ENCODE peak calls at places on chromosomes 2 and 18, in five cellular contexts. O is HepG2; G is thoracic aorta; S is stimulated activated CD8-positive, alpha-beta memory T cell treated with anti-CD3 and anti-CD28 coated beads, Interleukin-7, amount 100 ng/mL, for 24 hours; E is right cardiac atrium. R is an unnamed sample.

GRCh38 chr2:216283038-216283900 is 89.0 kb downstream of the MARCHF4 start:
- DNase-seq in O (peak), G (no peak), S (no peak), E (no peak), R (peak)

GRCh38 chr2:54575379-54575888 is 119.3 kb downstream of the SPTBN1 start:
- DNase-seq in O (no peak), G (no peak), S (no peak), E (no peak), R (no peak)

GRCh38 chr2:115200016-115200415 is 757.6 kb downstream of the DPP10 start:
- DNase-seq in O (no peak), G (no peak), S (no peak), E (no peak), R (no peak)

GRCh38 chr2:221791840-221792239 is 219.7 kb upstream of the EPHA4 start:
- DNase-seq in O (no peak), G (no peak), S (no peak), E (no peak), R (no peak)

GRCh38 chr2:160687629-160688028 is 194.0 kb upstream of the RBMS1 start:
- DNase-seq in O (no peak), G (no peak), S (no peak), E (no peak), R (no peak)

GRCh38 chr2:34012728-34013302 is 413.7 kb upstream of the FAM98A start:
- DNase-seq in O (peak), G (no peak), S (no peak), E (peak), R (peak)

GRCh38 chr2:120898961-120899360 is 163.3 kb downstream of the GLI2 start:
- DNase-seq in O (no peak), G (no peak), S (no peak), E (no peak), R (no peak)

GRCh38 chr2:177335917-177336450 is 56.6 kb upstream of the AGPS start:
- DNase-seq in O (no peak), G (no peak), S (no peak), E (no peak), R (no peak)

GRCh38 chr2:218060950-218061660 is 7.9 kb upstream of the RUFY4 start:
- DNase-seq in O (no peak), G (no peak), S (no peak), E (no peak), R (no peak)

GRCh38 chr2:30865892-30866681 is 58.8 kb upstream of the CAPN13 start:
- DNase-seq in O (no peak), G (no peak), S (no peak), E (no peak), R (no peak)

GRCh38 chr2:7826656-7827055 is 855.2 kb upstream of the ID2 start:
- DNase-seq in O (no peak), G (no peak), S (no peak), E (no peak), R (no peak)

GRCh38 chr2:70124983-70125480 is 37.8 kb downstream of the PCBP1 start:
- DNase-seq in O (no peak), G (no peak), S (no peak), E (peak), R (peak)

GRCh38 chr2:44101246-44101645 is 67.4 kb upstream of the PPM1B start:
- DNase-seq in O (no peak), G (no peak), S (no peak), E (no peak), R (no peak)

GRCh38 chr2:21270658-21271057 is 146.9 kb downstream of the TDRD15 start:
- DNase-seq in O (no peak), G (no peak), S (no peak), E (peak), R (no peak)

GRCh38 chr2:110771549-110772382 is 39.4 kb downstream of the ACOXL start:
- DNase-seq in O (no peak), G (no peak), S (no peak), E (no peak), R (no peak)

GRCh38 chr2:183416741-183417140 is 292.5 kb downstream of the NUP35 start:
- DNase-seq in O (no peak), G (no peak), S (no peak), E (no peak), R (no peak)

GRCh38 chr2:226410212-226410611 is 389.4 kb downstream of the IRS1 start:
- DNase-seq in O (no peak), G (no peak), S (no peak), E (no peak), R (no peak)

GRCh38 chr2:11082880-11083279 is 72.4 kb upstream of the SLC66A3 start:
- DNase-seq in O (no peak), G (no peak), S (no peak), E (no peak), R (no peak)

GRCh38 chr2:1626271-1626681 is 118.0 kb downstream of the PXDN start:
- DNase-seq in O (no peak), G (no peak), S (no peak), E (no peak), R (no peak)

GRCh38 chr2:236101311-236101950 is 66.8 kb downstream of the GBX2 start:
- DNase-seq in O (no peak), G (no peak), S (no peak), E (no peak), R (no peak)

GRCh38 chr2:143934170-143934912 is 585.6 kb downstream of the ZEB2 start:
- DNase-seq in O (no peak), G (no peak), S (no peak), E (no peak), R (no peak)

GRCh38 chr18:48023334-48024008 is 93.0 kb upstream of the SMAD2 start:
- DNase-seq in O (peak), G (no peak), S (no peak), E (peak), R (no peak)

GRCh38 chr2:121104721-121105141 is 180.3 kb downstream of the TFCP2L1 start:
- DNase-seq in O (no peak), G (no peak), S (no peak), E (no peak), R (no peak)

R was measured in H1.